ENCODE peak calls at places on chromosomes 13 and 19, in five cellular contexts. One of them, this sample, is unnamed.

GRCh38 chr13:47413112-47413511 is 516.3 kb upstream of the HTR2A start:
- DNase-seq in astrocyte of the spinal cord: peak; percentile 17
- DNase-seq in fibroblast of mammary gland: peak; percentile 81
- DNase-seq in A673: no peak
- DNase-seq in heart right ventricle: no peak
- DNase-seq in this sample: no peak

GRCh38 chr19:589693-590395 is at the start of gene HCN2:
- DNase-seq in fibroblast of mammary gland: no peak
- DNase-seq in astrocyte of the spinal cord: no peak
- DNase-seq in A673: no peak
- DNase-seq in heart right ventricle: peak; percentile 0
- DNase-seq in this sample: no peak

GRCh38 chr19:55679343-55680257 is 4.6 kb downstream of the EPN1 start:
- DNase-seq in astrocyte of the spinal cord: no peak
- DNase-seq in heart right ventricle: no peak
- DNase-seq in A673: no peak
- DNase-seq in fibroblast of mammary gland: peak; percentile 79
- DNase-seq in this sample: peak; percentile 84

GRCh38 chr19:49786432-49786831 is 19.6 kb downstream of the AP2A1 start:
- DNase-seq in astrocyte of the spinal cord: peak; percentile 32
- DNase-seq in heart right ventricle: no peak
- DNase-seq in fibroblast of mammary gland: peak; percentile 83
- DNase-seq in A673: no peak
- DNase-seq in this sample: no peak

GRCh38 chr19:6947745-6948144 is 60.4 kb downstream of the ADGRE1 start:
- DNase-seq in astrocyte of the spinal cord: no peak
- DNase-seq in fibroblast of mammary gland: peak; percentile 71
- DNase-seq in heart right ventricle: no peak
- DNase-seq in A673: peak; percentile 89
- DNase-seq in this sample: no peak

GRCh38 chr19:38361633-38362075 is 12.7 kb upstream of the PSMD8 start:
- DNase-seq in heart right ventricle: peak; percentile 79
- DNase-seq in fibroblast of mammary gland: peak; percentile 52
- DNase-seq in astrocyte of the spinal cord: peak; percentile 70
- DNase-seq in A673: peak; percentile 89
- DNase-seq in this sample: no peak

GRCh38 chr19:388691-389090 is 20.3 kb downstream of the C2CD4C start:
- DNase-seq in fibroblast of mammary gland: no peak
- DNase-seq in astrocyte of the spinal cord: no peak
- DNase-seq in heart right ventricle: no peak
- DNase-seq in A673: no peak
- DNase-seq in this sample: peak; percentile 62

GRCh38 chr13:44335463-44335862 is 38.2 kb upstream of the SERP2 start:
- DNase-seq in A673: no peak
- DNase-seq in fibroblast of mammary gland: no peak
- DNase-seq in astrocyte of the spinal cord: no peak
- DNase-seq in heart right ventricle: no peak
- DNase-seq in this sample: no peak

DNA sequence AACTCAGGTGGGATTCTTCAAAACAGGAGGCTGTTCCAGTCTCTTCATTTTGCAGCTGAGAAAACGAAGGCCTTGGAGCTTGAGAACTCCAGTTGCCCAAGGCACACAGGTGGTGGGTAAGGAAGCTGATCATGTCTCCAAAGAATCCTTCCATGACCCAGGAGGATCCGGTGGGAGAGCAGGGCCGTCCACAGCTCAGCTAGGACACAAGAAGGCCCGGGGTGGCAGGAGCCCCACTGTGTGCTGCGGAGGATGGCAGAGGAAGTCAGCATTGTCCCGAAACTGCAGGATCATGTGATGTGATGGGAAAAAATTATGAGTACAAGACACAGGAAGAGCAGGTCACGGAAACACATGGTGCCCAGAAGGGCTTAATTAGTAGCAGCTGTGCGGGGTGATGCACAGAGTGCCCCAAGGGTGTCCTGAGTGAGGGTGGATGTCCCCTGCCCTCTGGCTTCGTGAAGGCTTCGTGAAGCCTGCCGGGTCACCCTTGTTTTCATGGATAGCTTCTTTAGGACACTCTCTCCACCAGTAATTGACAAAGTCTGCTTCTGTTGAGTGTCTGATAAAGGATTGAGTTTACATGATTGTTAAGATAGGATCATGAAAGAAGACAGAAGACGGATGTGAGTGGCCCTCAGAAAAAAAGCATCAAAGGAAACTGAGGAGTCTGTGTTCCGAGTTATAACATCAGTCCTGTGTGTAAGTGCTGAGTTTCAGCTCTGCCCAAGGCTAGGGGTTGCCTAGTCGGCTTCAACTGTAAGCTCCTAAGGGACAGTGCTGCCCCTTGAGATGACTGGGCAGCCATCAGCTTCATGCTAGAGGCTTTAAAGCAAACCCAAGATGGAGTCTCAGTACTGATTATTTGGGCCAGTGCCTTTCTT is 33.8 kb upstream of the SACS start:
- DNase-seq in astrocyte of the spinal cord: no peak
- DNase-seq in heart right ventricle: no peak
- DNase-seq in A673: no peak
- DNase-seq in fibroblast of mammary gland: peak; percentile 44
- DNase-seq in this sample: no peak
- TF ChIP-seq CTCF in astrocyte of the spinal cord: no peak
- TF ChIP-seq CTCF in heart right ventricle: no peak
- TF ChIP-seq CTCF in A673: no peak
- TF ChIP-seq CTCF in fibroblast of mammary gland: no peak
- TF ChIP-seq CTCF in this sample: peak; percentile 55

DNA sequence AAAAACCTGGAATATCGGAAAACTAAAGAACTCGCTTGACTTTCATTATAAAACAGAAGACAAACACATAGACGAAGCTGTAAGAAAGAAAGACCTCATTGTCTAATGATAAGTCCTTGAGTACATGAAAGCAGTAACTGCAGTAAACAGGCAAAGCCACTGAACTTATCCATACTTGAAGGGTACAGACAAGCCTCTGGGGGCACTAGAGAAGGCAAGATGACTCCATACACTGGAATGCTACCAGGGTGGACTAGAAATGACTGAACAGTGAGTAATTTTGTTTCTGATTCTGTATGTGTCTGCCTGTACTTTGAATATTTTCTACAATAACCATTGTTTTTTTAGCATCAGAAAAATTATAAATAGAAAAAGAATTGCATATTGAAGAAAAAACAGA is 507.9 kb downstream of the UQCRFS1 start:
- DNase-seq in A673: peak; percentile 3
- DNase-seq in astrocyte of the spinal cord: peak; percentile 77
- DNase-seq in heart right ventricle: no peak
- DNase-seq in fibroblast of mammary gland: peak; percentile 87
- DNase-seq in this sample: no peak
- TF ChIP-seq CTCF in A673: no peak
- TF ChIP-seq CTCF in astrocyte of the spinal cord: peak; percentile 52
- TF ChIP-seq CTCF in heart right ventricle: no peak
- TF ChIP-seq CTCF in fibroblast of mammary gland: peak; percentile 59
- TF ChIP-seq CTCF in this sample: peak; percentile 76

DNA sequence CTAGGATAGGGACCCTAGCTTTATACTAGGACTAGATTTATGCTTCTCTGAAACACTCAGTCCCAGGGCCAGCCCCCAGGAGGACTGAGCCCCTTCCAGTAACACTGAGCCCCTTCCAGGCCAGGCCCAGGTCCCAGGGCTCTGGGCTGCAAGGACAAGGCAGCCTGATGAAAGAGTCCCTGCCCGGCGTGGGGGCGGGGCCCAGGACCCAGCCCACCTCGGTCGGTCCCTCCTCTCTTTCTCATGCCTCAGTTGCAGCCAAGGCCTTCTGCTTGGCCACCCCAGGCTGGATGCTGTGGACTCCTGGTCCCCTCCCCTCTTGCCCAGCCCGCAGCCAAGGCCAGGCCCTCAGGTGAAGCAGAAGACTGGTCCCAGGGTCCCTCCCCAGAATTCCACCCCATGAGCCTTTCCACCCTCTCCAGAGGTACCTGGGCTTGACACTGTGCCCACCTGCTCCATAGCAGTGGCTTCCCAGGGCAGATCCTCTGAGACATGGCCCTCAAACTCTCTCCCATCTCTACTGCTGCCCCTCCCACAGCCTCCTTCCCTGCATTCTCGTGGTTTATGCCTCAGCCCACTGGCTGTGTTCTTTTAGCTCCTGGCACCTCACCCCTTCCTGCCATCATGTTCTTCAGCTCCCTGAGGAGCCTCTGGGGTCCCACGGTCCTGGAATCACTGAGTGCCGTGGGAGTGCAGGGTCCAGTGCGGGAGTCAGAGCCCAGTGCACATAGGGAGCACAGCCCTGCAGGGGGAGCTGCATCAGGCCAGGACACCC is 53.6 kb upstream of the C1QTNF9B start:
- DNase-seq in heart right ventricle: no peak
- DNase-seq in fibroblast of mammary gland: no peak
- DNase-seq in A673: no peak
- DNase-seq in astrocyte of the spinal cord: no peak
- DNase-seq in this sample: no peak
- TF ChIP-seq CTCF in heart right ventricle: no peak
- TF ChIP-seq CTCF in fibroblast of mammary gland: no peak
- TF ChIP-seq CTCF in A673: no peak
- TF ChIP-seq CTCF in astrocyte of the spinal cord: peak; percentile 24
- TF ChIP-seq CTCF in this sample: peak; percentile 21

GRCh38 chr19:42116308-42117075 is 15.8 kb downstream of the POU2F2 start:
- DNase-seq in heart right ventricle: no peak
- DNase-seq in A673: no peak
- DNase-seq in astrocyte of the spinal cord: no peak
- DNase-seq in fibroblast of mammary gland: no peak
- DNase-seq in this sample: no peak
- TF ChIP-seq CTCF in heart right ventricle: no peak
- TF ChIP-seq CTCF in A673: no peak
- TF ChIP-seq CTCF in astrocyte of the spinal cord: peak; percentile 7
- TF ChIP-seq CTCF in fibroblast of mammary gland: peak; percentile 11
- TF ChIP-seq CTCF in this sample: no peak

GRCh38 chr13:82477436-82477835 is 1404.8 kb downstream of the SLITRK1 start:
- DNase-seq in fibroblast of mammary gland: no peak
- DNase-seq in heart right ventricle: no peak
- DNase-seq in astrocyte of the spinal cord: no peak
- DNase-seq in A673: no peak
- DNase-seq in this sample: no peak

GRCh38 chr13:82480415-82480814 is 1401.9 kb downstream of the SLITRK1 start:
- DNase-seq in astrocyte of the spinal cord: no peak
- DNase-seq in A673: peak; percentile 11
- DNase-seq in heart right ventricle: no peak
- DNase-seq in fibroblast of mammary gland: peak; percentile 2
- DNase-seq in this sample: no peak
- TF ChIP-seq CTCF in astrocyte of the spinal cord: peak; percentile 22
- TF ChIP-seq CTCF in A673: peak; percentile 62
- TF ChIP-seq CTCF in heart right ventricle: no peak
- TF ChIP-seq CTCF in fibroblast of mammary gland: peak; percentile 25
- TF ChIP-seq CTCF in this sample: peak; percentile 68

DNA sequence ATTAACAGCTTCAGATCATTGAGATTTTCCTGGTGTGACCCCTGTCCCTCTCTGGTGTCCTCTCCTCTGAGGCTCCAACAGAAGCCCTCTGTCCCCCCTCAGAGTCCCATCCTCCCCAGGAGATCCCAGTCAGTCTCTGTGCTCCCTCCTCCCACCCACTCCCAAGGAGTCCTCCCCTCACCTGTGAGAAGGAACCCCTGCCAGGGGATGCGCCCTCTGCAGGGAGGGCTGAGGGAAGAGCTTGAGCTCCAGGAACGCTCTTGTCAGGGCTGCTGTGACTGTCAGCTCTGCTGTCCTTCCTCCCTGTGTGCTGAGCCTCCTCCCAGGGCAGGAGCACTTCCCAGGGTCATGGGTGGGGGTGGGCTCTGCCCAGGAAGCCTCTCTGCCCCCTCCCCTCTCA is 33.2 kb downstream of the CEACAM8 start:
- DNase-seq in A673: no peak
- DNase-seq in fibroblast of mammary gland: no peak
- DNase-seq in astrocyte of the spinal cord: no peak
- DNase-seq in heart right ventricle: no peak
- DNase-seq in this sample: no peak
- TF ChIP-seq CTCF in A673: peak; percentile 20
- TF ChIP-seq CTCF in fibroblast of mammary gland: no peak
- TF ChIP-seq CTCF in astrocyte of the spinal cord: no peak
- TF ChIP-seq CTCF in heart right ventricle: no peak
- TF ChIP-seq CTCF in this sample: no peak

DNA sequence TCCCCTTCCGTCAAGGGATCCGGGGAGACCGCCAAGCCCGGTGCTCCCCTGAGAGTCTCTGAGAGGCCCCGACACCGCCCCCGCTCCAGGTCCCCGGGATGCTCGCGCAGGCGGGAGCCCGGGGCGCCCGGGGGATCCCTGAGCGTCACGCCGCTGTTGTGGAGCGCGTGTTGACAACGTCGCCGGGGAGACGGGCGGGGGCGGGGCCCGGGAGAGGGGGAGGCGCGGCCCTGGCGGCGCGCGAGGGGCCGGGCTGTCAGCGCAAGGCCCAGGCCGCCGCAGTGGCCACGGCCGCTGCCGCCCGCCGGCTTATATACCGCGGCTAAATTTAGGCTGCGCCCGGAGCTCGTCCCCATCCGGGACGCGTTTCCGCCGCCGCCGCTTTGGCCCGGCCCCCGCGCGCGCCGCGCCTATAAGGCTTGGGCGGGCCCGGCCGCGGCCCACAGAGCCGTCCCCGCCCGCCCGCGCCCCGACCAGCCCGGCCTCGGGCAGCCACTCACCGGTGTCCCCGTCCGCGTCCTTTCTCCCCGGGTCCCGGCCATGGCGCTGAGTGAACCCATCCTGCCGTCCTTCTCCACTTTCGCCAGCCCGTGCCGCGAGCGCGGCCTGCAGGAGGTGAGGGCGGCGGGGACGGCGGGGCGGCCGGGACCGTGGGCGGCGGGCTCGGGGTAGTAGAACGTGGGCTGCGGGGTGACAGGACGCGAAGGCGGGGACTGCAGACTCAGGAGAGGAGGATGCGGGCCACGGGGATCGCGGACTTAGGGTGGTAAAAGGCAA is at the start of gene KLF2:
- DNase-seq in fibroblast of mammary gland: peak; percentile 81
- DNase-seq in astrocyte of the spinal cord: peak; percentile 94
- DNase-seq in heart right ventricle: peak; percentile 97
- DNase-seq in A673: peak; percentile 82
- DNase-seq in this sample: peak; percentile 94
- TF ChIP-seq CTCF in fibroblast of mammary gland: no peak
- TF ChIP-seq CTCF in astrocyte of the spinal cord: no peak
- TF ChIP-seq CTCF in heart right ventricle: no peak
- TF ChIP-seq CTCF in A673: no peak
- TF ChIP-seq CTCF in this sample: no peak

DNA sequence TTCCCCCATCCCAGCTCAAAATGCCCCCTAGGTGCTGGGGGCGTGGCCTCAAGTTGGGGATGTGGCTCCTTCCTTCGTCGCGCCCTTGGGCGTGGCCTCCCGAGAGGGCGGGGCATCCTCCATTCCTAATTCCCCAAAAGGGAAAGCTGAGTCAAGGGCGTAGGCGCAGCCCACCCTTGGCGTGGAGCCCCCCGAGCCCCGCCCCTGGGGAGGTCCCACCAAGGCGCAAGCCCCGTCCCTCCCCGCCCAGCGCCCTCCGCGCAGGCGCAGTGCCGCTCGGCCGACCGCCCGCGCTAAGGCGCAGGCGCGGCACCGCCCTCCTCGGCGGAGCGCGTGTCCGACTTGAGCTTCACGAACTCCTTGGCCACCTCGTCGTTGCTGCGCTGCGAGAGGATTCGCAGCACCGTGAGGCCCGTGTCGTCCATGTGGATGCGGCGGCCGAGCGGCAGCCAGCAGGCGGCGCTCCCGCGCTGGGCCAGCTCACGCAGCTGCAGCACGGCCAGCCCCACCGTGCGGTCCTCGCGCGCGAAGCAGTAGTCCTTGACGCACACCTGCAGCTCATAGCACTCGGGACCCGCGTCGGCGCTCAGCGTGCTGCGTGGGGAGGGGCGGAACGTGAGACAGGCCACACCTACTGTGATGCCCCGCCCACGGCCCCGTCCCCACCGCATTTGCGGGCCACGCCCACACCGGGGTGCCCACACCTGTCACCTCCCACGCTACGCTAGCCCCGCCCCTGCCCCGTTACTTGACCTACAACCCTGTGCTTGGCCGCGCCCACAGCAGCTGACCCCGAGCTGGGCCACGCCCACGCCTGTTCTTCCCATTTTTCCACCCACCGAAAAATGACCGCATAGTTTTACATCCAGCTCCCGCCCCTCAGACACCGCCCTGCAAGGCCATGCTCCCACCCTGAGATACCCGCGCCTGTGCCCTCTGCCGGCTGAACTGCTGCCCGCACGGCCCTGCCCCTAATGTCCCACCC is 50.6 kb downstream of the COLGALT1 start:
- DNase-seq in astrocyte of the spinal cord: peak; percentile 70
- DNase-seq in heart right ventricle: peak; percentile 67
- DNase-seq in A673: peak; percentile 93
- DNase-seq in fibroblast of mammary gland: peak; percentile 65
- DNase-seq in this sample: no peak
- TF ChIP-seq CTCF in astrocyte of the spinal cord: peak; percentile 48
- TF ChIP-seq CTCF in heart right ventricle: peak; percentile 37
- TF ChIP-seq CTCF in A673: peak; percentile 59
- TF ChIP-seq CTCF in fibroblast of mammary gland: peak; percentile 21
- TF ChIP-seq CTCF in this sample: peak; percentile 90